ENCODE peak calls at places on chromosomes 13 and 19, in six cellular contexts. N is left lobe of liver, H is ELR, T is frontal cortex, M is T-cell, U is RKO. F is an unnamed sample.

GRCh38 chr19:37218592-37218935 is 550 bp downstream of the ZNF383 start:
- DNase-seq in M (no peak), N (no peak), T (no peak), H (peak), U (peak), F (no peak)

GRCh38 chr19:46373573-46374359 is 26.9 kb downstream of the PPP5C start:
- DNase-seq in T (no peak), U (no peak), M (no peak), N (peak), H (peak), F (peak)

GRCh38 chr19:7769171-7769570 is 6.1 kb downstream of the CLEC4M start:
- DNase-seq in N (no peak), M (no peak), T (no peak), U (no peak), H (no peak), F (no peak)

GRCh38 chr19:13717194-13717643 is 47.1 kb upstream of the MRI1 start:
- DNase-seq in H (peak), U (no peak), M (no peak), T (no peak), N (no peak), F (no peak)

GRCh38 chr19:38264486-38265212 is at the start of gene SPINT2:
- DNase-seq in N (no peak), T (no peak), M (peak), U (no peak), H (no peak), F (no peak)

GRCh38 chr19:58033741-58034475 is at the start of gene ZSCAN1:
- DNase-seq in M (peak), H (peak), T (peak), N (peak), U (no peak), F (peak)

GRCh38 chr19:4976412-4977298 is 7.7 kb downstream of the KDM4B start:
- DNase-seq in T (peak), H (peak), U (no peak), M (peak), N (peak), F (peak)

GRCh38 chr19:2253106-2254051 is 2.8 kb downstream of the JSRP1 start:
- DNase-seq in M (peak), U (no peak), N (no peak), T (no peak), H (no peak), F (no peak)

GRCh38 chr13:74110053-74110452 is 24.2 kb downstream of the KLF12 start:
- DNase-seq in U (no peak), T (no peak), N (no peak), M (no peak), H (no peak), F (no peak)

GRCh38 chr19:49952906-49953305 is 8.1 kb downstream of the SIGLEC11 start:
- DNase-seq in U (no peak), H (no peak), M (no peak), N (no peak), T (no peak), F (no peak)

GRCh38 chr13:65808061-65808460 is 1422.1 kb downstream of the PCDH9 start:
- DNase-seq in N (no peak), H (peak), U (no peak), M (no peak), T (no peak), F (peak)

F was measured in adipocyte.